ENCODE peak calls at places on chromosome 7, in eight cellular contexts. F is left lung, T is endodermal cell, L is esophagus squamous epithelium, C is heart left ventricle, J is ovary, N is cardiac muscle cell, Q is IMR-90. E is an unnamed sample.

GRCh38 chr7:155802906-155803417 is 9.3 kb downstream of the SHH start:
- DNase-seq in Q (no peak), L (no peak), F (no peak), C (no peak), N (no peak), J (no peak), T (no peak), E (no peak)

GRCh38 chr7:117478796-117479479 is 887 bp upstream of the CFTR start:
- DNase-seq in F (no peak), Q (no peak), C (no peak), J (no peak), N (no peak), L (no peak), T (peak), E (no peak)

GRCh38 chr7:86904949-86905834 is 154.3 kb downstream of the ELAPOR2 start:
- DNase-seq in N (peak), Q (peak), C (no peak), L (no peak), T (peak), J (no peak), F (no peak), E (no peak)

GRCh38 chr7:129332354-129333056 is 101.7 kb upstream of the STRIP2 start:
- DNase-seq in Q (peak), T (no peak), F (no peak), J (no peak), N (peak), L (no peak), C (no peak), E (no peak)

GRCh38 chr7:158664406-158664805 is 40.2 kb downstream of the NCAPG2 start:
- DNase-seq in J (no peak), F (no peak), T (no peak), N (no peak), L (no peak), Q (no peak), C (no peak), E (no peak)

GRCh38 chr7:99420213-99420612 is 11.4 kb downstream of the BUD31 start:
- DNase-seq in N (no peak), Q (no peak), T (no peak), C (no peak), L (no peak), F (no peak), J (no peak), E (no peak)

GRCh38 chr7:106858618-106859532 is 6.2 kb upstream of the PIK3CG start:
- DNase-seq in J (no peak), T (no peak), C (peak), F (peak), N (peak), Q (no peak), L (no peak), E (no peak)

GRCh38 chr7:155398944-155399343 is 59.0 kb upstream of the EN2 start:
- DNase-seq in T (peak), N (no peak), Q (no peak), F (no peak), C (no peak), L (no peak), J (no peak), E (no peak)

GRCh38 chr7:30169585-30169978 is 34.8 kb downstream of the MTURN start:
- DNase-seq in N (no peak), Q (no peak), C (no peak), J (no peak), T (no peak), L (no peak), F (no peak), E (no peak)

GRCh38 chr7:132392713-132393112 is 183.6 kb downstream of the PLXNA4 start:
- DNase-seq in Q (no peak), J (no peak), N (no peak), F (no peak), C (no peak), T (no peak), L (no peak), E (no peak)

GRCh38 chr7:31408120-31408729 is 67.7 kb upstream of the NEUROD6 start:
- DNase-seq in J (no peak), L (no peak), T (no peak), C (no peak), Q (peak), N (peak), F (no peak), E (no peak)

GRCh38 chr7:126589068-126589684 is 663.6 kb downstream of the GRM8 start:
- DNase-seq in F (no peak), L (no peak), Q (no peak), N (no peak), J (no peak), T (no peak), C (no peak), E (no peak)

GRCh38 chr7:28723336-28723735 is 234.8 kb downstream of the TRIL start:
- DNase-seq in N (no peak), L (no peak), C (no peak), T (no peak), Q (no peak), J (no peak), F (no peak), E (no peak)

GRCh38 chr7:39892361-39892760 is 57.7 kb upstream of the CDK13 start:
- DNase-seq in N (no peak), T (no peak), Q (no peak), J (no peak), C (no peak), L (no peak), F (no peak), E (no peak)

GRCh38 chr7:39480901-39481300 is 85.3 kb upstream of the YAE1 start:
- DNase-seq in N (no peak), C (no peak), T (no peak), Q (no peak), J (no peak), L (no peak), F (no peak), E (no peak)

GRCh38 chr7:70271617-70272081 is 673.4 kb downstream of the AUTS2 start:
- DNase-seq in J (no peak), N (peak), T (no peak), F (no peak), C (no peak), L (no peak), Q (no peak), E (no peak)

GRCh38 chr7:155374276-155375252 is 76.9 kb downstream of the INSIG1 start:
- DNase-seq in T (peak), C (no peak), Q (no peak), J (no peak), L (no peak), F (no peak), N (no peak), E (no peak)

GRCh38 chr7:142557971-142558582 is 191.2 kb upstream of the PRSS1 start:
- DNase-seq in T (peak), N (peak), F (no peak), L (no peak), C (no peak), Q (peak), J (no peak), E (peak)

GRCh38 chr7:43844257-43844656 is 25.1 kb downstream of the MRPS24 start:
- DNase-seq in C (no peak), Q (no peak), T (no peak), J (no peak), F (no peak), N (no peak), L (no peak), E (no peak)

GRCh38 chr7:960269-960871 is 5.9 kb upstream of the ADAP1 start:
- DNase-seq in N (no peak), F (no peak), L (no peak), J (no peak), T (no peak), C (no peak), Q (no peak), E (no peak)

GRCh38 chr7:100469227-100470044 is 5.4 kb upstream of the SPACDR start:
- DNase-seq in C (peak), F (peak), T (peak), L (no peak), N (peak), J (peak), Q (peak), E (peak)

GRCh38 chr7:5693529-5693928 is 87.9 kb downstream of the RNF216 start:
- DNase-seq in J (no peak), T (no peak), N (peak), L (no peak), F (no peak), Q (peak), C (peak), E (no peak)

GRCh38 chr7:48188776-48189520 is 17.7 kb downstream of the ABCA13 start:
- DNase-seq in N (peak), C (no peak), J (no peak), Q (no peak), T (no peak), L (no peak), F (no peak), E (no peak)

GRCh38 chr7:42337225-42337905 is 100.4 kb upstream of the GLI3 start:
- DNase-seq in L (no peak), T (peak), N (no peak), F (no peak), J (no peak), C (no peak), Q (no peak), E (no peak)

GRCh38 chr7:44755698-44756627 is 7.3 kb downstream of the ZMIZ2 start:
- DNase-seq in Q (no peak), C (no peak), L (no peak), N (no peak), F (no peak), J (no peak), T (no peak), E (no peak)

GRCh38 chr7:93997868-93998267 is 6.3 kb downstream of the BET1 start:
- DNase-seq in J (no peak), T (no peak), L (no peak), C (no peak), F (no peak), Q (no peak), N (no peak), E (no peak)

GRCh38 chr7:138308116-138308515 is 151.9 kb upstream of the TRIM24 start:
- DNase-seq in T (no peak), L (no peak), N (no peak), Q (no peak), C (no peak), J (no peak), F (no peak), E (no peak)

GRCh38 chr7:56157238-56157790 is 41.1 kb upstream of the NUPR2 start:
- DNase-seq in C (no peak), N (no peak), L (no peak), F (no peak), J (no peak), T (no peak), Q (no peak), E (no peak)

GRCh38 chr7:31327071-31327470 is 13.5 kb downstream of the NEUROD6 start:
- DNase-seq in N (no peak), C (no peak), F (no peak), J (no peak), L (no peak), Q (peak), T (peak), E (no peak)

GRCh38 chr7:102991540-102992214 is 78.9 kb downstream of the LRRC17 start:
- DNase-seq in L (no peak), T (no peak), F (no peak), Q (peak), C (no peak), J (no peak), N (peak), E (no peak)

GRCh38 chr7:102468416-102469350 is 3.9 kb downstream of the LRWD1 start:
- DNase-seq in N (no peak), Q (no peak), J (no peak), L (no peak), C (no peak), T (peak), F (no peak), E (no peak)

GRCh38 chr7:38411404-38411803 is 138.0 kb upstream of the TARP start:
- DNase-seq in T (peak), N (peak), L (no peak), J (no peak), F (no peak), C (no peak), Q (peak), E (no peak)
- TF ChIP-seq CTCF in T (peak), N (peak), L (no peak), J (no peak), F (no peak), C (peak), Q (peak), E (no peak)

DNA sequence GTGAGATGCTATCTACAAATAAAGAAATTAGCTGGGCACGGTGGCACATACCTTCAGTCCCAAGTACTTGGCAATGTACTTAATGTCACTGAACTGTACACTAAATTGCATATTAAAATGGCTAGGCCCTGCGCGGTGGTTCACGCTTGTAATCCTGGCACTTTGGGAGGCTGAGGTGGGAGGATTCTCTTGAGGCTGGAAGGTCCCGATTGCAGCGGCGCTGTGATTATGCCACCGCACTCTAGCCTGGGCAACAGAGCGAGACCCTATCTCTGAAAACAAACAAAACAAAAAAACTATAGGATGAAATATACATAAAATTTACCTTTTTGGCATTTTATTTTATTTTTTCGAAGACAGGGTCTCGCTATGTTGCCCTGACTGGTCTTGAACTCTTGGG is 1.5 kb upstream of the EIF3B start:
- DNase-seq in F (no peak), Q (no peak), C (no peak), T (no peak), L (no peak), J (no peak), N (no peak), E (no peak)
- H3K27ac ChIP-seq in F (no peak), Q (no peak), C (no peak), T (no peak), L (no peak), J (no peak), N (no peak), E (no peak)

GRCh38 chr7:139827042-139827441 is 2.0 kb upstream of the TBXAS1 start:
- DNase-seq in J (no peak), C (no peak), Q (no peak), N (no peak), T (no peak), F (no peak), L (no peak), E (no peak)
- TF ChIP-seq CTCF in J (no peak), C (peak), Q (no peak), N (no peak), T (peak), F (no peak), L (peak), E (no peak)

GRCh38 chr7:150966002-150966401 is 12.1 kb downstream of the KCNH2 start:
- DNase-seq in F (no peak), C (no peak), N (no peak), Q (no peak), J (no peak), T (peak), L (no peak), E (no peak)
- H3K27ac ChIP-seq in F (no peak), C (peak), N (peak), Q (no peak), J (no peak), T (no peak), L (no peak), E (no peak)

GRCh38 chr7:2499719-2500430 is 19.7 kb upstream of the LFNG start:
- DNase-seq in C (no peak), N (no peak), F (no peak), T (peak), J (no peak), L (no peak), Q (no peak), E (no peak)
- TF ChIP-seq CTCF in C (no peak), N (no peak), F (no peak), T (no peak), J (no peak), L (no peak), Q (no peak), E (no peak)

DNA sequence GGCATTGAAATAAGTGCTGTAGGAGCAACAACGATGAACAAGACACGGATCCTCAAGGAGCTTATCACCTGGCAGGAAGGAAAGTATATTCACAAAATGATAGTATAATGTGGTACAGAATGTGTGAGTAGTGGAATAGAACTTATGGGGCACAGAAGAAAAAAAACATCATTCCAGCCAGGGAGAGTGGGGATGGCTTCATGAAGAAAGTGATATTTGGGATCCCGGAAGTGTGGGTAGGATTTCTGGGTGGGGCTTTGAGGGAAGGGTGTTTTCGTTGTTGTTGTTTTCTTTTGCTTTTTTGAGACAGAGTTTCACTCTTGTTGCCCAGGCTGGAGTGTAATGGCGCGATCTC is 162.8 kb upstream of the MKLN1 start:
- DNase-seq in C (no peak), Q (no peak), N (no peak), L (no peak), J (no peak), F (no peak), T (no peak), E (no peak)
- H3K27ac ChIP-seq in C (no peak), Q (no peak), N (no peak), L (no peak), J (no peak), F (no peak), T (no peak), E (no peak)

GRCh38 chr7:149849174-149849573 is 11.0 kb downstream of the ZNF862 start:
- DNase-seq in J (no peak), F (no peak), Q (no peak), L (no peak), N (no peak), C (no peak), T (peak), E (no peak)
- TF ChIP-seq CTCF in J (no peak), F (no peak), Q (no peak), L (no peak), N (no peak), C (no peak), T (peak), E (no peak)

DNA sequence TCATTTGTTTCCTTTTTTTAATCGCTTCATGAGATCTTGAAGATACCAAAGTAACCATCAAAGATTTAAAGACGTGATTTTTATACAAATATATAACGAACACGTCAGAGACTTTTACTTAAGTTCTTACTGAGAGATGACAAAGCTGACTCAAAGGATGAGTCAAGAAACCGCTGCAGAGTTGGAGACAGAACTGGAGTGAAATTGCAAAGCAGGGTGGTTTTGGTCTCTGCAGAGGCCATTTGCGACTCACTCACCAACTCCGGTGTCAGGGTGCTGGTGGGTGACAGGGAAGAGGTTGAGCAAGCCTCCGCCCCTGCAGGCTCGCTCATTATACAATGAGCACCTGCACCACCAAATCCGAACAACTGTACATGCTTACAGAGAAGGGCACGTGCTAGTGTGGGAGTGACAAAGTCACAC is 75.2 kb downstream of the DNAJB6 start:
- DNase-seq in Q (peak), N (peak), J (no peak), L (no peak), T (no peak), C (no peak), F (no peak), E (peak)
- H3K27ac ChIP-seq in Q (no peak), N (no peak), J (no peak), L (no peak), T (no peak), C (no peak), F (no peak), E (no peak)

E was measured in CD4-positive, alpha-beta T cell.